ENCODE peak calls at places on chromosomes 4 and X, in six cellular contexts. One of them, this sample, is unnamed.

GRCh38 chr4:147019061-147019460 is 73.4 kb upstream of the TTC29 start:
- DNase-seq in A549: peak
- DNase-seq in dermis microvascular lymphatic vessel endothelial cell: peak
- DNase-seq in hippocampal formation: peak
- DNase-seq in HCT116: peak
- DNase-seq in MCF 10A: peak
- DNase-seq in this sample: peak

GRCh38 chr4:169137555-169137920 is 127.5 kb upstream of the CBR4 start:
- DNase-seq in A549: no peak
- DNase-seq in dermis microvascular lymphatic vessel endothelial cell: no peak
- DNase-seq in hippocampal formation: no peak
- DNase-seq in HCT116: no peak
- DNase-seq in MCF 10A: no peak
- DNase-seq in this sample: no peak

GRCh38 chrX:51852096-51852495 is 41.3 kb upstream of the MAGED1 start:
- DNase-seq in A549: no peak
- DNase-seq in dermis microvascular lymphatic vessel endothelial cell: no peak
- DNase-seq in hippocampal formation: no peak
- DNase-seq in HCT116: no peak
- DNase-seq in MCF 10A: no peak
- DNase-seq in this sample: no peak

GRCh38 chr4:148207074-148207473 is 235.1 kb downstream of the NR3C2 start:
- DNase-seq in A549: no peak
- DNase-seq in dermis microvascular lymphatic vessel endothelial cell: no peak
- DNase-seq in hippocampal formation: no peak
- DNase-seq in HCT116: no peak
- DNase-seq in MCF 10A: peak
- DNase-seq in this sample: no peak

GRCh38 chrX:4277122-4277521 is 563.7 kb upstream of the PRKX start:
- DNase-seq in A549: peak
- DNase-seq in dermis microvascular lymphatic vessel endothelial cell: no peak
- DNase-seq in hippocampal formation: no peak
- DNase-seq in HCT116: no peak
- DNase-seq in MCF 10A: no peak
- DNase-seq in this sample: no peak

GRCh38 chr4:100736651-100737450 is 219.0 kb upstream of the EMCN start:
- DNase-seq in A549: peak
- DNase-seq in dermis microvascular lymphatic vessel endothelial cell: peak
- DNase-seq in hippocampal formation: no peak
- DNase-seq in HCT116: peak
- DNase-seq in MCF 10A: peak
- DNase-seq in this sample: peak

GRCh38 chr4:3322059-3322550 is 29.3 kb downstream of the RGS12 start:
- DNase-seq in A549: no peak
- DNase-seq in dermis microvascular lymphatic vessel endothelial cell: no peak
- DNase-seq in hippocampal formation: peak
- DNase-seq in HCT116: no peak
- DNase-seq in MCF 10A: no peak
- DNase-seq in this sample: no peak

GRCh38 chrX:10011991-10012390 is 44.8 kb downstream of the CLDN34 start:
- DNase-seq in A549: peak
- DNase-seq in dermis microvascular lymphatic vessel endothelial cell: no peak
- DNase-seq in hippocampal formation: no peak
- DNase-seq in HCT116: no peak
- DNase-seq in MCF 10A: no peak
- DNase-seq in this sample: no peak

GRCh38 chrX:150690126-150690525 is 3.1 kb upstream of the MTMR1 start:
- DNase-seq in A549: peak
- DNase-seq in dermis microvascular lymphatic vessel endothelial cell: no peak
- DNase-seq in hippocampal formation: no peak
- DNase-seq in HCT116: peak
- DNase-seq in MCF 10A: peak
- DNase-seq in this sample: peak

GRCh38 chrX:58025979-58026378 is 115.7 kb upstream of the ZXDA start:
- DNase-seq in A549: peak
- DNase-seq in dermis microvascular lymphatic vessel endothelial cell: peak
- DNase-seq in hippocampal formation: no peak
- DNase-seq in HCT116: peak
- DNase-seq in MCF 10A: peak
- DNase-seq in this sample: peak

GRCh38 chrX:119407681-119408080 is 8.5 kb downstream of the SLC25A43 start:
- DNase-seq in A549: no peak
- DNase-seq in dermis microvascular lymphatic vessel endothelial cell: no peak
- DNase-seq in hippocampal formation: no peak
- DNase-seq in HCT116: no peak
- DNase-seq in MCF 10A: no peak
- DNase-seq in this sample: no peak

GRCh38 chrX:110003167-110004156 is 548 bp downstream of the TMEM164 start:
- DNase-seq in A549: no peak
- DNase-seq in dermis microvascular lymphatic vessel endothelial cell: no peak
- DNase-seq in hippocampal formation: no peak
- DNase-seq in HCT116: no peak
- DNase-seq in MCF 10A: peak
- DNase-seq in this sample: peak

GRCh38 chr4:122091397-122091796 is 60.7 kb upstream of the BLTP1 start:
- DNase-seq in A549: no peak
- DNase-seq in dermis microvascular lymphatic vessel endothelial cell: no peak
- DNase-seq in hippocampal formation: no peak
- DNase-seq in HCT116: no peak
- DNase-seq in MCF 10A: no peak
- DNase-seq in this sample: no peak

GRCh38 chr4:136599890-136600289 is 932.4 kb downstream of the PCDH18 start:
- DNase-seq in A549: no peak
- DNase-seq in dermis microvascular lymphatic vessel endothelial cell: no peak
- DNase-seq in hippocampal formation: no peak
- DNase-seq in HCT116: no peak
- DNase-seq in MCF 10A: no peak
- DNase-seq in this sample: no peak

GRCh38 chr4:4848540-4848939 is 10.9 kb upstream of the MSX1 start:
- DNase-seq in A549: no peak
- DNase-seq in dermis microvascular lymphatic vessel endothelial cell: no peak
- DNase-seq in hippocampal formation: no peak
- DNase-seq in HCT116: no peak
- DNase-seq in MCF 10A: no peak
- DNase-seq in this sample: no peak

GRCh38 chrX:47585273-47585672 is 3.0 kb downstream of the TIMP1 start:
- DNase-seq in A549: no peak
- DNase-seq in dermis microvascular lymphatic vessel endothelial cell: no peak
- DNase-seq in hippocampal formation: no peak
- DNase-seq in HCT116: no peak
- DNase-seq in MCF 10A: no peak
- DNase-seq in this sample: no peak

GRCh38 chr4:4408576-4409335 is 21.9 kb downstream of the NSG1 start:
- DNase-seq in A549: no peak
- DNase-seq in dermis microvascular lymphatic vessel endothelial cell: no peak
- DNase-seq in hippocampal formation: no peak
- DNase-seq in HCT116: peak
- DNase-seq in MCF 10A: peak
- DNase-seq in this sample: no peak

GRCh38 chr4:38189445-38189844 is 229.2 kb downstream of the PTTG2 start:
- DNase-seq in A549: peak
- DNase-seq in dermis microvascular lymphatic vessel endothelial cell: no peak
- DNase-seq in hippocampal formation: no peak
- DNase-seq in HCT116: peak
- DNase-seq in MCF 10A: peak
- DNase-seq in this sample: peak

GRCh38 chr4:44157611-44158277 is 290.9 kb downstream of the KCTD8 start:
- DNase-seq in A549: no peak
- DNase-seq in dermis microvascular lymphatic vessel endothelial cell: peak
- DNase-seq in hippocampal formation: no peak
- DNase-seq in HCT116: no peak
- DNase-seq in MCF 10A: peak
- DNase-seq in this sample: no peak

GRCh38 chr4:33837043-33837442 is 2407.3 kb downstream of the ARAP2 start:
- DNase-seq in A549: peak
- DNase-seq in dermis microvascular lymphatic vessel endothelial cell: no peak
- DNase-seq in hippocampal formation: no peak
- DNase-seq in HCT116: no peak
- DNase-seq in MCF 10A: peak
- DNase-seq in this sample: no peak

GRCh38 chr4:102344520-102344954 is 745 bp downstream of the SLC39A8 start:
- DNase-seq in A549: peak
- DNase-seq in dermis microvascular lymphatic vessel endothelial cell: peak
- DNase-seq in hippocampal formation: peak
- DNase-seq in HCT116: peak
- DNase-seq in MCF 10A: no peak
- DNase-seq in this sample: peak

GRCh38 chrX:72282302-72282701 is 5.3 kb upstream of the RPS4X start:
- DNase-seq in A549: no peak
- DNase-seq in dermis microvascular lymphatic vessel endothelial cell: no peak
- DNase-seq in hippocampal formation: no peak
- DNase-seq in HCT116: no peak
- DNase-seq in MCF 10A: no peak
- DNase-seq in this sample: no peak

GRCh38 chrX:40158036-40158706 is 60.4 kb upstream of the BCOR start:
- DNase-seq in A549: peak
- DNase-seq in dermis microvascular lymphatic vessel endothelial cell: no peak
- DNase-seq in hippocampal formation: no peak
- DNase-seq in HCT116: no peak
- DNase-seq in MCF 10A: no peak
- DNase-seq in this sample: no peak

This sample was measured in LoVo.